ENCODE peak calls at places on chromosomes 1 and 21, in six cellular contexts. Z is glutamatergic neuron, F is breast epithelium, S is fibroblast of lung, Q is psoas muscle, H is Peyer's patch. U is an unnamed sample.

GRCh38 chr21:37475186-37475868 is 108.8 kb downstream of the DYRK1A start:
- DNase-seq in S (no peak), Q (no peak), Z (no peak), F (no peak), H (no peak), U (no peak)

GRCh38 chr1:230010618-230011332 is 56.3 kb upstream of the GALNT2 start:
- DNase-seq in H (no peak), F (no peak), Q (no peak), S (peak), Z (no peak), U (no peak)

GRCh38 chr1:119718409-119718808 is 6.7 kb downstream of the PHGDH start:
- DNase-seq in Q (no peak), H (no peak), F (no peak), Z (no peak), S (no peak), U (no peak)

GRCh38 chr1:56424744-56425493 is 154.4 kb downstream of the PLPP3 start:
- DNase-seq in S (peak), F (no peak), Z (no peak), Q (peak), H (no peak), U (no peak)

GRCh38 chr21:16588433-16588860 is 858.7 kb downstream of the USP25 start:
- DNase-seq in Q (peak), F (peak), Z (peak), S (peak), H (peak), U (peak)

GRCh38 chr1:37708471-37708870 is 16.2 kb downstream of the CDCA8 start:
- DNase-seq in H (no peak), S (no peak), Z (no peak), F (no peak), Q (no peak), U (no peak)

GRCh38 chr1:107782192-107782845 is 182.7 kb downstream of the VAV3 start:
- DNase-seq in F (no peak), Z (no peak), H (no peak), S (peak), Q (no peak), U (no peak)

GRCh38 chr1:10283318-10283984 is 73.1 kb downstream of the KIF1B start:
- DNase-seq in F (no peak), S (peak), Z (no peak), H (no peak), Q (no peak), U (no peak)

GRCh38 chr1:217482356-217483102 is 148.4 kb downstream of the GPATCH2 start:
- DNase-seq in S (peak), Q (no peak), Z (no peak), F (no peak), H (no peak), U (no peak)

GRCh38 chr1:151993734-151994496 is at the start of gene S100A10:
- DNase-seq in Q (peak), F (peak), S (peak), H (peak), Z (peak), U (peak)

GRCh38 chr1:197468581-197469175 is 200.6 kb downstream of the CRB1 start:
- DNase-seq in H (no peak), Z (no peak), S (no peak), Q (no peak), F (no peak), U (no peak)

GRCh38 chr1:200112308-200112707 is 84.8 kb downstream of the NR5A2 start:
- DNase-seq in F (no peak), Z (no peak), S (no peak), H (no peak), Q (no peak), U (no peak)

GRCh38 chr1:226599636-226600238 is 51.2 kb downstream of the STUM start:
- DNase-seq in S (no peak), H (peak), Q (no peak), F (no peak), Z (no peak), U (no peak)

GRCh38 chr1:209585672-209586071 is 2.2 kb downstream of the CAMK1G start:
- DNase-seq in F (no peak), S (peak), H (peak), Q (peak), Z (peak), U (peak)

GRCh38 chr1:179969962-179970361 is 15.4 kb downstream of the CEP350 start:
- DNase-seq in Z (no peak), F (no peak), H (no peak), S (no peak), Q (no peak), U (no peak)

GRCh38 chr1:203517426-203517974 is 23.5 kb downstream of the OPTC start:
- DNase-seq in Q (no peak), S (no peak), F (no peak), Z (no peak), H (no peak), U (no peak)

GRCh38 chr1:229893762-229894444 is 173.1 kb upstream of the GALNT2 start:
- DNase-seq in S (peak), Q (no peak), Z (no peak), H (no peak), F (no peak), U (no peak)

GRCh38 chr1:168139070-168139469 is 2.3 kb upstream of the GPR161 start:
- DNase-seq in S (no peak), Q (no peak), F (no peak), Z (no peak), H (no peak), U (no peak)

GRCh38 chr1:160375788-160376524 is 9.1 kb downstream of the NHLH1 start:
- DNase-seq in H (no peak), F (no peak), Z (peak), Q (no peak), S (peak), U (no peak)

GRCh38 chr1:117651616-117652015 is 45.8 kb downstream of the TENT5C start:
- DNase-seq in Q (no peak), S (no peak), Z (no peak), H (no peak), F (no peak), U (no peak)

GRCh38 chr1:117653732-117654484 is 48.1 kb downstream of the TENT5C start:
- DNase-seq in H (no peak), S (no peak), Q (no peak), Z (no peak), F (no peak), U (no peak)

GRCh38 chr1:117653195-117653594 is 47.3 kb downstream of the TENT5C start:
- DNase-seq in Q (no peak), F (no peak), Z (no peak), S (no peak), H (no peak), U (no peak)

GRCh38 chr1:117650840-117651568 is 45.2 kb downstream of the TENT5C start:
- DNase-seq in S (no peak), Q (no peak), H (no peak), Z (no peak), F (no peak), U (no peak)

GRCh38 chr1:117652421-117652820 is 46.6 kb downstream of the TENT5C start:
- DNase-seq in H (no peak), Q (no peak), S (no peak), Z (no peak), F (no peak), U (no peak)
- TF ChIP-seq CTCF in H (no peak), Q (no peak), S (no peak), Z (no peak), F (no peak), U (no peak)

GRCh38 chr1:94980909-94981252 is 54.0 kb upstream of the CNN3 start:
- DNase-seq in S (no peak), Q (no peak), H (no peak), F (no peak), Z (no peak), U (no peak)

GRCh38 chr1:94983343-94983742 is 56.4 kb upstream of the CNN3 start:
- DNase-seq in F (no peak), S (peak), Z (no peak), H (peak), Q (peak), U (no peak)

GRCh38 chr1:94980049-94980908 is 53.4 kb upstream of the CNN3 start:
- DNase-seq in H (no peak), S (peak), F (no peak), Z (no peak), Q (no peak), U (no peak)

GRCh38 chr1:94981574-94981973 is 54.7 kb upstream of the CNN3 start:
- DNase-seq in Q (no peak), Z (no peak), S (no peak), H (no peak), F (no peak), U (no peak)

GRCh38 chr1:94982403-94982802 is 55.5 kb upstream of the CNN3 start:
- DNase-seq in F (no peak), Q (no peak), S (no peak), Z (no peak), H (no peak), U (no peak)
- TF ChIP-seq CTCF in F (no peak), Q (no peak), S (no peak), Z (no peak), H (no peak), U (no peak)

DNA sequence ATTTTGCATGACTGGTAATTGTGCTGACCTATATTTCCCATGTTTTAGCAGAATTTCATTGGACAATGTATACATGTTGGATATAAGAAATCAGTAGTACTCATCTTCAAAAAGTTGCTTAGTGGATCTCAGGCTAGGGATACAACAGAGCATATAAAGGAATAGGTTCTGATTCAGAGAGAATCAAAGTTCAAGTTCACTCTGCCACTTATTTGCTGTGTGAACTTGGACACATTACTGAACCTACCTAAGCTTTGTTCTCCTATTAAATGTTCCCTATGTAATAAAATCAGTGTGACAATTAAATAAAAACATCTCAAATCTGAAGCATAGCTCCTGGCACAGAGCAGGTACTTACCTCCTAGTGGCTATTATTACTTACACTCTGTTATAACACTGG is 9.3 kb downstream of the CD58 start:
- DNase-seq in F (no peak), H (no peak), Z (no peak), Q (no peak), S (no peak), U (no peak)
- TF ChIP-seq CTCF in F (no peak), H (no peak), Z (no peak), Q (no peak), S (no peak), U (no peak)

DNA sequence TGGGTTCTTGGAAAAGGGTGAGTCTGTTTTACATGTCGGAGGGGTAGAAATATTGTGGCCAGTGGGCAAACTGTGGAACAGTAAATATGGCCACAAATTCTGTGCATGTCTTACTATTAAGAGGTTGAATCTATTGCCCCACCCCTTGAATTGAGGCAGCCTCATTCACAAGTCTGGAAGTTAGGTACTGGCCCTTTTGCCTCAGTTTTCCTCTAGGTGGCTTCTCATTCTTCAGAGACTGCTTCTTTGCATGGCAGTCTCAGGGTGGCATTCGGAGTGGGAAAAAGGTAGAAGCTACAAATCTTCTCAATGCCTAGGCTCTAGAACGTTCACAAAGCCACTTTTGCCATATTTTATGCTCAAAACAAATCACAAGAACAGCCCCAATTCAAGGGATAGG is 57.2 kb downstream of the SLC9C2 start:
- DNase-seq in H (no peak), S (no peak), F (no peak), Z (no peak), Q (no peak), U (no peak)
- TF ChIP-seq CTCF in H (no peak), S (no peak), F (no peak), Z (no peak), Q (no peak), U (no peak)

GRCh38 chr1:93980320-93980744 is 71.1 kb upstream of the GCLM start:
- DNase-seq in S (peak), Q (no peak), H (no peak), F (no peak), Z (peak), U (peak)
- TF ChIP-seq CTCF in S (peak), Q (no peak), H (peak), F (no peak), Z (peak), U (peak)

GRCh38 chr1:39699419-39699818 is 8.2 kb upstream of the HPCAL4 start:
- DNase-seq in Z (no peak), F (no peak), H (no peak), S (no peak), Q (no peak), U (no peak)
- TF ChIP-seq CTCF in Z (peak), F (no peak), H (no peak), S (no peak), Q (no peak), U (no peak)

DNA sequence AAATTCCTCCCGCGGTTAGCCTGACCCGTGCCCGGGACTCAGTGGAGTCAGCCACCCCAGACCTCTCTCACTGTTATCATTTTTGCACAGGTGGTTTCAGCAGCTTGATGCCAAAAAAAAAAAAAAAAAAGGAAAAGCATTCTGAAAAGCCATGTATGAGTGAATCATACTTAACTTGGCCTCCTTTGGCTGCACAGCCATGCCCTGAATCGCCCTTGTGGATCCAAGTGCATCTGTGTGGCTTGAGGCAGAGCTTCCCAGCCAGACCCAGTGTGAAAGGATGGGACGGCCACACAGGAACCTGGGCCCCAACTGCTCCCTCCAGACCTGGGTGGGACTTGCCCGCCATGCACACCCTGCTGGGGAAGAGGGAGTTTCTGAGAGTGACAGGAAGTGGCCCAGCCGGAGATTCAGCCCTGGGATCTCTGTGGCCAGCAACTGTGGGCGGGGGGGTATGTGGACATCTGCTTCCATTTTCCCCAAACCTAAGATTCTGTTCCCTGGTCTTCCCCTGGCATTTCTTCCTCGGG is 8.6 kb downstream of the YBEY start:
- DNase-seq in F (no peak), Q (no peak), H (no peak), S (peak), Z (no peak), U (no peak)
- TF ChIP-seq CTCF in F (no peak), Q (no peak), H (no peak), S (no peak), Z (no peak), U (no peak)

U was measured in mesothelial cell of epicardium.